ENCODE peak calls at places on chromosome 4, in six cellular contexts. V is DND-41, O is sigmoid colon, G is lower leg skin, X is HFF-Myc, M is AG09309. I is an unnamed sample.

GRCh38 chr4:65623509-65623908 is 46.8 kb downstream of the EPHA5 start:
- DNase-seq in V (no peak), O (no peak), G (no peak), X (no peak), M (peak; percentile 11), I (no peak)

GRCh38 chr4:121168446-121168845 is 4.3 kb upstream of the TNIP3 start:
- DNase-seq in V (no peak), O (no peak), G (no peak), X (no peak), M (no peak), I (no peak)

GRCh38 chr4:10529256-10529890 is 72.1 kb upstream of the ZNF518B start:
- DNase-seq in V (no peak), O (no peak), G (no peak), X (no peak), M (no peak), I (no peak)

GRCh38 chr4:8852118-8852704 is 19.4 kb downstream of the HMX1 start:
- DNase-seq in V (no peak), O (no peak), G (no peak), X (no peak), M (no peak), I (no peak)

GRCh38 chr4:48109413-48110263 is 24.4 kb downstream of the TXK start:
- DNase-seq in V (no peak), O (no peak), G (no peak), X (peak; percentile 37), M (no peak), I (no peak)

GRCh38 chr4:30912098-30912719 is 192.0 kb downstream of the PCDH7 start:
- DNase-seq in V (no peak), O (no peak), G (no peak), X (no peak), M (no peak), I (no peak)

GRCh38 chr4:69907151-69907550 is 23.7 kb upstream of the CSN1S1 start:
- DNase-seq in V (no peak), O (no peak), G (no peak), X (no peak), M (no peak), I (no peak)

GRCh38 chr4:186570193-186570996 is 15.0 kb upstream of the MTNR1A start:
- DNase-seq in V (no peak), O (no peak), G (no peak), X (no peak), M (peak; percentile 46), I (no peak)

GRCh38 chr4:8252301-8253173 is 17.0 kb upstream of the HTRA3 start:
- DNase-seq in V (no peak), O (no peak), G (no peak), X (no peak), M (no peak), I (no peak)

GRCh38 chr4:20687894-20688293 is 12.4 kb upstream of the PACRGL start:
- DNase-seq in V (no peak), O (no peak), G (no peak), X (peak; percentile 22), M (peak; percentile 80), I (no peak)

GRCh38 chr4:92519727-92520126 is 216.0 kb downstream of the GRID2 start:
- DNase-seq in V (no peak), O (no peak), G (no peak), X (no peak), M (no peak), I (no peak)

GRCh38 chr4:2046031-2046961 is 12.8 kb upstream of the NAT8L start:
- DNase-seq in V (no peak), O (no peak), G (no peak), X (no peak), M (no peak), I (peak; percentile 77)
- TF ChIP-seq CTCF in V (no peak), O (no peak), G (no peak), X (no peak), M (no peak), I (no peak)

GRCh38 chr4:174516794-174517193 is 5.5 kb downstream of the HPGD start:
- DNase-seq in V (no peak), O (no peak), G (no peak), X (no peak), M (no peak), I (no peak)
- H3K4me3 ChIP-seq in V (no peak overlapping the region), O (no peak overlapping the region), G (no peak overlapping the region), X (no peak overlapping the region), M (no peak overlapping the region), I (no peak overlapping the region)

GRCh38 chr4:88409206-88409605 is 30.6 kb downstream of the HERC6 start:
- DNase-seq in V (no peak), O (no peak), G (no peak), X (no peak), M (no peak), I (no peak)
- TF ChIP-seq CTCF in V (no peak), O (no peak), G (no peak), X (no peak), M (no peak), I (no peak)

GRCh38 chr4:25310066-25310824 is 2.3 kb upstream of the ZCCHC4 start:
- DNase-seq in V (no peak), O (no peak), G (no peak), X (no peak), M (no peak), I (no peak)
- H3K4me3 ChIP-seq in V (no peak overlapping the region), O (no peak overlapping the region), G (no peak overlapping the region), X (no peak overlapping the region), M (no peak overlapping the region), I (no peak overlapping the region)

DNA sequence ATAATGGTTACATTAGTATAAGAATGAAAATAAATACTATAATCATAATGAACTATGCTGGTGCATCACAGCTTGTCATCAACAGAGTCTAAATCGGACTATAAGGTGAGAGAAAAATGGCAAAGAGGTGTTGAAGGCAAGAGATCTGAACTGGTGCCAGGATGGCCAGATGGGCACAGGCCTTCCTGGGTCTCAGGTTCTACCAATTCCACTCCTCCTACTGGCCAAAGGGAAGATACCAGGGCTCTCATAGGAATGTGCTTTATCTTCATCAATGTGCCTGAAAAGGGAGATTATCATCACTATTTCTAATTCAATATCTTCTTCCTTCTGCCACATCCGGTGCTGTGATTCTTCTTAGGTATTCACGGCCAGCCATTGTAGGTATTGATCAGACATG is 107.6 kb downstream of the GASK1B start:
- DNase-seq in V (no peak), O (no peak), G (no peak), X (no peak), M (no peak), I (no peak)
- TF ChIP-seq CTCF in V (no peak), O (no peak), G (no peak), X (peak; percentile 28), M (no peak), I (no peak)